ENCODE peak calls at places on chromosomes 6 and 20, in six cellular contexts. G, O, X, K, J and V are unnamed samples.
A peak's percentile ranks its signal among the peaks of the same experiment; 100 is the strongest.

GRCh38 chr6:170062209-170062903 is 228.5 kb downstream of the DLL1 start:
- DNase-seq in G (no peak), O (no peak), J (no peak), X (no peak), K (no peak), V (no peak)

GRCh38 chr20:35318502-35319157 is 26.4 kb upstream of the FAM83C start:
- DNase-seq in K (peak; percentile 76), O (no peak), J (no peak), X (peak; percentile 59), G (peak; percentile 65), V (peak; percentile 87)

GRCh38 chr6:126182650-126183311 is 157.1 kb upstream of the CENPW start:
- DNase-seq in X (no peak), G (no peak), J (no peak), K (no peak), O (no peak), V (no peak)

GRCh38 chr20:22579119-22579427 is 5.3 kb downstream of the FOXA2 start:
- DNase-seq in J (peak; percentile 14), O (peak; percentile 55), K (no peak), X (no peak), G (peak; percentile 46), V (no peak)

GRCh38 chr6:157768863-157769551 is 54.0 kb upstream of the SNX9 start:
- DNase-seq in O (no peak), G (no peak), X (no peak), J (no peak), K (no peak), V (no peak)

GRCh38 chr6:5411414-5411813 is 150.1 kb downstream of the FARS2 start:
- DNase-seq in O (no peak), X (no peak), J (no peak), G (no peak), K (no peak), V (no peak)

GRCh38 chr6:138028893-138029292 is 78.3 kb downstream of the PERP start:
- DNase-seq in K (no peak), O (no peak), J (no peak), X (no peak), G (no peak), V (no peak)

GRCh38 chr6:33372532-33373123 is 19.0 kb upstream of the KIFC1 start:
- DNase-seq in J (no peak), G (no peak), K (no peak), O (no peak), X (no peak), V (no peak)

GRCh38 chr20:61055642-61056041 is 196.4 kb upstream of the CDH4 start:
- DNase-seq in O (no peak), K (no peak), G (no peak), X (no peak), J (no peak), V (no peak)

GRCh38 chr6:118746100-118746874 is 94.9 kb upstream of the CEP85L start:
- DNase-seq in J (no peak), G (no peak), O (no peak), X (no peak), K (no peak), V (no peak)

GRCh38 chr6:33271608-33272357 is at the start of the genes RPS18 and VPS52:
- DNase-seq in G (peak; percentile 98), J (peak; percentile 86), X (peak; percentile 89), K (peak; percentile 98), O (peak; percentile 95), V (peak; percentile 99)

GRCh38 chr6:36826520-36827227 is 12.6 kb downstream of the CPNE5 start:
- DNase-seq in G (no peak), J (no peak), O (no peak), X (no peak), K (no peak), V (no peak)

GRCh38 chr20:29878281-29878741 is 1379.2 kb upstream of the DEFB115 start:
- DNase-seq in G (no peak), K (no peak), X (no peak), O (no peak), J (no peak), V (peak; percentile 65)

GRCh38 chr6:130337534-130337933 is 28.3 kb upstream of the TMEM200A start:
- DNase-seq in X (no peak), G (no peak), O (no peak), J (no peak), K (no peak), V (no peak)

GRCh38 chr6:156827382-156827781 is 50.2 kb downstream of the ARID1B start:
- DNase-seq in K (peak; percentile 12), O (no peak), J (no peak), G (peak; percentile 45), X (no peak), V (no peak)

GRCh38 chr6:36546664-36546957 is 668 bp downstream of the STK38 start:
- DNase-seq in X (no peak), J (no peak), G (no peak), O (no peak), K (no peak), V (no peak)

GRCh38 chr6:148414836-148415235 is 72.2 kb downstream of the SASH1 start:
- DNase-seq in G (no peak), K (peak; percentile 64), J (no peak), X (no peak), O (no peak), V (peak; percentile 13)

GRCh38 chr6:134948142-134948541 is 1.8 kb downstream of the ALDH8A1 start:
- DNase-seq in X (no peak), O (no peak), G (no peak), K (no peak), J (no peak), V (no peak)

GRCh38 chr6:130303436-130303835 is 62.4 kb upstream of the TMEM200A start:
- DNase-seq in X (no peak), J (no peak), K (peak; percentile 44), O (no peak), G (no peak), V (no peak)

GRCh38 chr20:2751868-2752630 is 48.4 kb downstream of the CPXM1 start:
- DNase-seq in G (peak; percentile 56), J (peak; percentile 64), K (no peak), X (no peak), O (no peak), V (no peak)

GRCh38 chr6:167827588-167828324 is 1.0 kb downstream of the AFDN start:
- DNase-seq in K (no peak), X (peak; percentile 30), J (peak; percentile 68), O (no peak), G (peak; percentile 65), V (no peak)

GRCh38 chr6:141675957-141676356 is 456.8 kb upstream of the GJE1 start:
- DNase-seq in J (no peak), K (no peak), G (no peak), O (no peak), X (no peak), V (no peak)

GRCh38 chr6:116444092-116444491 is 17.1 kb upstream of the CALHM6 start:
- DNase-seq in K (no peak), O (no peak), G (no peak), X (no peak), J (no peak), V (no peak)

GRCh38 chr20:44137210-44137781 is 49.7 kb downstream of the JPH2 start:
- DNase-seq in G (no peak), X (peak; percentile 59), O (peak; percentile 77), J (peak; percentile 65), K (no peak), V (no peak)

GRCh38 chr6:106281088-106281487 is 44.5 kb downstream of the ATG5 start:
- DNase-seq in K (no peak), O (no peak), J (no peak), X (no peak), G (no peak), V (no peak)

GRCh38 chr6:105357147-105357546 is 45.7 kb downstream of the PREP start:
- DNase-seq in G (no peak), X (no peak), J (no peak), O (no peak), K (no peak), V (no peak)

GRCh38 chr20:47956261-47956995 is 171.1 kb upstream of the SULF2 start:
- DNase-seq in J (no peak), K (no peak), X (no peak), G (no peak), O (no peak), V (no peak)

GRCh38 chr20:48384147-48384818 is 443.5 kb downstream of the PREX1 start:
- DNase-seq in K (no peak), J (peak; percentile 29), X (no peak), G (no peak), O (no peak), V (no peak)

GRCh38 chr6:18147160-18147559 is 7.7 kb downstream of the TPMT start:
- DNase-seq in G (no peak), X (no peak), O (no peak), J (no peak), K (no peak), V (no peak)